ENCODE peak calls at places on chromosomes 1 and 21, in seven cellular contexts. J is BE2C, F is A549, Q is HepG2, R is IMR-90, W is lung, L is choroid plexus epithelial cell. K is an unnamed sample.
A peak's percentile ranks its signal among the peaks of the same experiment; 100 is the strongest.

GRCh38 chr1:169108897-169109560 is 2.5 kb downstream of the ATP1B1 start:
- DNase-seq in J (peak; percentile 69), F (no peak), Q (peak; percentile 71), R (peak; percentile 35), W (no peak), L (no peak), K (no peak)

GRCh38 chr1:6603424-6603850 is 768 bp upstream of the KLHL21 start:
- DNase-seq in J (peak; percentile 37), F (no peak), Q (peak; percentile 54), R (peak; percentile 79), W (peak; percentile 59), L (peak; percentile 87), K (no peak)

GRCh38 chr1:168135116-168135981 is 1.4 kb downstream of the GPR161 start:
- DNase-seq in J (no peak), F (no peak), Q (no peak), R (no peak), W (no peak), L (peak; percentile 28), K (no peak)

GRCh38 chr1:65832296-65832695 is 39.6 kb downstream of the PDE4B start:
- DNase-seq in J (no peak), F (no peak), Q (no peak), R (peak; percentile 72), W (no peak), L (no peak), K (no peak)

GRCh38 chr1:96598416-96599168 is 123.0 kb upstream of the PTBP2 start:
- DNase-seq in J (no peak), F (no peak), Q (no peak), R (peak; percentile 81), W (no peak), L (peak; percentile 33), K (no peak)

GRCh38 chr21:31878831-31879230 is 6.0 kb downstream of the HUNK start:
- DNase-seq in J (no peak), F (no peak), Q (no peak), R (no peak), W (no peak), L (no peak), K (no peak)

GRCh38 chr1:36834586-36834985 is 199.7 kb downstream of the GRIK3 start:
- DNase-seq in J (no peak), F (no peak), Q (no peak), R (no peak), W (no peak), L (no peak), K (no peak)

GRCh38 chr21:33976980-33977720 is 61.5 kb upstream of the ATP5PO start:
- DNase-seq in J (no peak), F (no peak), Q (peak; percentile 8), R (no peak), W (no peak), L (peak; percentile 30), K (no peak)

GRCh38 chr1:246724001-246724724 is at the start of gene SCCPDH:
- DNase-seq in J (peak; percentile 86), F (peak; percentile 89), Q (peak; percentile 39), R (peak; percentile 65), W (peak; percentile 73), L (peak; percentile 66), K (peak; percentile 5)

GRCh38 chr1:23908453-23909341 is 4.5 kb downstream of the CNR2 start:
- DNase-seq in J (no peak), F (no peak), Q (no peak), R (no peak), W (no peak), L (no peak), K (peak; percentile 77)

GRCh38 chr1:91701494-91701869 is 184.5 kb downstream of the TGFBR3 start:
- DNase-seq in J (no peak), F (no peak), Q (no peak), R (no peak), W (no peak), L (peak; percentile 31), K (no peak)

GRCh38 chr21:39637197-39637970 is 24.6 kb downstream of the B3GALT5 start:
- DNase-seq in J (no peak), F (no peak), Q (no peak), R (no peak), W (no peak), L (no peak), K (no peak)

GRCh38 chr1:25889470-25889869 is 14.0 kb upstream of the PAQR7 start:
- DNase-seq in J (no peak), F (no peak), Q (no peak), R (peak; percentile 43), W (no peak), L (peak; percentile 61), K (no peak)

GRCh38 chr1:2952371-2952770 is 68.9 kb upstream of the ACTRT2 start:
- DNase-seq in J (no peak), F (no peak), Q (no peak), R (no peak), W (no peak), L (no peak), K (no peak)

GRCh38 chr1:116908266-116908665 is 1.4 kb upstream of the PTGFRN start:
- DNase-seq in J (no peak), F (no peak), Q (no peak), R (no peak), W (no peak), L (no peak), K (no peak)

GRCh38 chr1:37001697-37002096 is 32.6 kb downstream of the GRIK3 start:
- DNase-seq in J (no peak), F (no peak), Q (no peak), R (no peak), W (no peak), L (no peak), K (no peak)

GRCh38 chr21:39956586-39956985 is 89.3 kb downstream of the PCP4 start:
- DNase-seq in J (no peak), F (no peak), Q (no peak), R (no peak), W (no peak), L (no peak), K (no peak)

GRCh38 chr1:204591473-204592090 is 75.4 kb downstream of the MDM4 start:
- DNase-seq in J (no peak), F (no peak), Q (no peak), R (peak; percentile 76), W (no peak), L (peak; percentile 55), K (no peak)

GRCh38 chr21:45322231-45322959 is 34.7 kb upstream of the POFUT2 start:
- DNase-seq in J (peak; percentile 9), F (no peak), Q (no peak), R (no peak), W (no peak), L (no peak), K (no peak)

GRCh38 chr1:29437946-29438345 is 201.6 kb downstream of the PTPRU start:
- DNase-seq in J (no peak), F (no peak), Q (no peak), R (no peak), W (no peak), L (peak; percentile 14), K (no peak)

GRCh38 chr1:36014722-36015220 is 69.1 kb upstream of the TEKT2 start:
- DNase-seq in J (no peak), F (no peak), Q (no peak), R (peak; percentile 27), W (no peak), L (peak; percentile 53), K (no peak)

GRCh38 chr1:5312870-5313269 is 658.5 kb downstream of the AJAP1 start:
- DNase-seq in J (no peak), F (no peak), Q (no peak), R (no peak), W (peak; percentile 49), L (no peak), K (no peak)

GRCh38 chr1:6909857-6910256 is 124.6 kb downstream of the CAMTA1 start:
- DNase-seq in J (no peak), F (no peak), Q (peak; percentile 83), R (no peak), W (no peak), L (no peak), K (no peak)

GRCh38 chr1:155137129-155137528 is 1.5 kb downstream of the SLC50A1 start:
- DNase-seq in J (no peak), F (no peak), Q (no peak), R (no peak), W (no peak), L (no peak), K (no peak)
- H3K4me3 ChIP-seq in J (peak overlapping the region; percentile 95), F (no peak overlapping the region), Q (peak overlapping the region; percentile 38), R (peak overlapping the region; percentile 5), W (no peak overlapping the region), L (peak overlapping the region; percentile 45), K (peak overlapping the region; percentile 74)

DNA sequence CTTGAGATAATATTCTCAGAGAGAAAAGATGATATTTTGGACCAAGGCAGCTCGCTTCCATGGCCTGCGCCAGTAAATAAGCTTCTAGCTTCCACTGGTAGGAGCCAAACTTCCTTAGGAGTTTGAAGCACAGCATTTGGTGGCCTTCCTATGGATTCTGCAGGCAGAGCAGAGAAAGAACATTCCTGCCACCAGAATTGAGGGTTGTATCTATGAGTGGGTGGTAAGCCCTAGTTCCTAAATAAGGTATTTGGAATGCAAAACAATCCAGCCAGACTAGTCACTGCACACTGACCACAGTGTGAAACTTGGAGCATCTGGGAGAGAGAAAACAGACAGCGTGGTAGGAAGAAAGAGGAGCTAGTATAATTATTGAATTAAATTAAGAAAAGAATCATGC is 54.1 kb upstream of the BCAR3 start:
- DNase-seq in J (no peak), F (no peak), Q (no peak), R (peak; percentile 90), W (no peak), L (peak; percentile 86), K (no peak)
- TF ChIP-seq CTCF in J (no peak), F (no peak), Q (peak; percentile 3), R (peak; percentile 54), W (no peak), L (peak; percentile 47), K (no peak)

DNA sequence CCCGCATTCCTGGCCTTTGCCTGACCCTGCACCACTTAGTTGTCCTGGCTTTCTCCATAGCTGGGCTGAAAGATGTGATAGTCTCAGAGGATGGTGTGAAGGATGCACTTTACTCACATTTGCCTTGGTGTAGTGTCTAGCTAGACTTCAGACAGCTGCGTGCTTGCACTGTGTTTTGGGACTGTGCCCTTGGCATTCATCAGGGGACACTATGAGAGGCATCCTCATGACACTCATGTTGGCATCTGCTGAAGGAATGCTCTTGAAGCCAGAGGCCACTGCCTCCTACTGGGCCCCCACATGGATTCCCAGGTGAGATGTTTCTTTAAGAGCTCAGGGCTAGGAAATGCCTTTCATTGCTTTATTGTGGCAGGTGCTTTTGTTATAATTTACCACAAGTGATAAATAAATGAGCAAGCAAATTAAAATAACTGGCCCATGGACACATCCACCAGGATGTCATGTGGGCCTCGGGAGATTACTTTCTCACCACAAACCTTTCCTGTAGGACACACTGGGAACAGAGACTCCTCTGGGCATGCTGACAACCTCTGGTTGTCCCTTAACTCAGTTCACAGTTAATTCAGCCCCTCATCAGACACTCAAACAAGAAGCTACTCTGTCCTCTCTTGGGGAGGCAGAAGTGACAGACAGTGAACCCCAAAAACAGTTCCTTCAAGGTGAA is 99.4 kb upstream of the SPATA6 start:
- DNase-seq in J (no peak), F (no peak), Q (no peak), R (no peak), W (no peak), L (no peak), K (no peak)
- H3K4me3 ChIP-seq in J (no peak overlapping the region), F (no peak overlapping the region), Q (no peak overlapping the region), R (no peak overlapping the region), W (no peak overlapping the region), L (no peak overlapping the region), K (no peak overlapping the region)

DNA sequence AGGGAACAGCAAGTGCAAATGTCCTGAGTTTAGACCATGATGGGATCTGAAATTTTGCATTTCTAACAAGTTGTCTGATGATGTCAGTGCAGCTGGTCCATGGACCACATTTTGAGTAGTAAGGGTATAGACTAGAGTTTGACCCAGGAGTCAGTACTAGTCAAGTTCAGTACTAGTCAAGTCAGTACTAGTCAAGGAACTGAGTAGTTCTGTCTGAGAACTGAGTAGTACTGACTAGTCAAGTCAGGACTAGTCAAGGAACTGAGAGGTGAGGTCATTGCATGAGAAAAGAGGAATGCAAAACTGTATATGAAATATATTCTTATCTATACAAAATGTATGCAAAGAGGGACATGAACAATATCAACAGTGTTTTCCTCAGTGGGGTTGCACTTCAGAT is 34.1 kb downstream of the TSEN15 start:
- DNase-seq in J (no peak), F (no peak), Q (no peak), R (no peak), W (no peak), L (no peak), K (no peak)
- TF ChIP-seq CTCF in J (no peak), F (no peak), Q (no peak), R (no peak), W (no peak), L (no peak), K (no peak)

K was measured in GM12864.